ENCODE peak calls at places on chromosomes 7 and 10, in nine cellular contexts. One of them, this sample, is unnamed.

GRCh38 chr7:133253522-133253882 is 624 bp downstream of the EXOC4 start:
- DNase-seq in osteoblast: no peak
- DNase-seq in HCT116: no peak
- DNase-seq in neural progenitor cell: peak; percentile 13
- DNase-seq in astrocyte: no peak
- DNase-seq in PC-9: no peak
- DNase-seq in PC-3: no peak
- DNase-seq in GM23338: no peak
- DNase-seq in K562: peak; percentile 28
- DNase-seq in this sample: peak; percentile 51

GRCh38 chr10:103238506-103239252 is 7.0 kb upstream of the RPEL1 start:
- DNase-seq in osteoblast: peak; percentile 88
- DNase-seq in HCT116: peak; percentile 84
- DNase-seq in neural progenitor cell: peak; percentile 58
- DNase-seq in astrocyte: peak; percentile 34
- DNase-seq in PC-9: peak; percentile 96
- DNase-seq in PC-3: peak; percentile 94
- DNase-seq in GM23338: peak; percentile 88
- DNase-seq in K562: no peak
- DNase-seq in this sample: peak; percentile 65

GRCh38 chr10:28012990-28013389 is 14.1 kb upstream of the ODAD2 start:
- DNase-seq in osteoblast: no peak
- DNase-seq in HCT116: no peak
- DNase-seq in neural progenitor cell: no peak
- DNase-seq in astrocyte: no peak
- DNase-seq in PC-9: no peak
- DNase-seq in PC-3: no peak
- DNase-seq in GM23338: no peak
- DNase-seq in K562: no peak
- DNase-seq in this sample: no peak

GRCh38 chr7:68411742-68412141 is 1186.5 kb upstream of the AUTS2 start:
- DNase-seq in osteoblast: no peak
- DNase-seq in HCT116: no peak
- DNase-seq in neural progenitor cell: no peak
- DNase-seq in astrocyte: no peak
- DNase-seq in PC-9: no peak
- DNase-seq in PC-3: no peak
- DNase-seq in GM23338: no peak
- DNase-seq in K562: no peak
- DNase-seq in this sample: no peak

GRCh38 chr10:28411648-28412047 is 108.8 kb upstream of the MPP7 start:
- DNase-seq in osteoblast: no peak
- DNase-seq in HCT116: no peak
- DNase-seq in neural progenitor cell: no peak
- DNase-seq in astrocyte: no peak
- DNase-seq in PC-9: no peak
- DNase-seq in PC-3: peak; percentile 38
- DNase-seq in GM23338: no peak
- DNase-seq in K562: no peak
- DNase-seq in this sample: peak; percentile 37

GRCh38 chr7:98137134-98137825 is 30.6 kb downstream of the LMTK2 start:
- DNase-seq in osteoblast: no peak
- DNase-seq in HCT116: no peak
- DNase-seq in neural progenitor cell: no peak
- DNase-seq in astrocyte: no peak
- DNase-seq in PC-9: no peak
- DNase-seq in PC-3: no peak
- DNase-seq in GM23338: no peak
- DNase-seq in K562: no peak
- DNase-seq in this sample: no peak

GRCh38 chr10:119398996-119399395 is 143.5 kb downstream of the RGS10 start:
- DNase-seq in osteoblast: peak; percentile 54
- DNase-seq in HCT116: no peak
- DNase-seq in neural progenitor cell: no peak
- DNase-seq in astrocyte: no peak
- DNase-seq in PC-9: no peak
- DNase-seq in PC-3: no peak
- DNase-seq in GM23338: no peak
- DNase-seq in K562: no peak
- DNase-seq in this sample: no peak

GRCh38 chr10:86756511-86757109 is at the start of gene BMPR1A:
- DNase-seq in osteoblast: peak; percentile 67
- DNase-seq in HCT116: no peak
- DNase-seq in neural progenitor cell: peak; percentile 85
- DNase-seq in astrocyte: no peak
- DNase-seq in PC-9: no peak
- DNase-seq in PC-3: peak; percentile 86
- DNase-seq in GM23338: peak; percentile 63
- DNase-seq in K562: peak; percentile 21
- DNase-seq in this sample: no peak

GRCh38 chr7:158924956-158925355 is 68.6 kb downstream of the DYNC2I1 start:
- DNase-seq in osteoblast: peak; percentile 96
- DNase-seq in HCT116: no peak
- DNase-seq in neural progenitor cell: no peak
- DNase-seq in astrocyte: peak; percentile 48
- DNase-seq in PC-9: no peak
- DNase-seq in PC-3: peak; percentile 58
- DNase-seq in GM23338: no peak
- DNase-seq in K562: no peak
- DNase-seq in this sample: peak; percentile 73

GRCh38 chr7:23373151-23374004 is 74.2 kb downstream of the MALSU1 start:
- DNase-seq in osteoblast: no peak
- DNase-seq in HCT116: no peak
- DNase-seq in neural progenitor cell: no peak
- DNase-seq in astrocyte: peak; percentile 69
- DNase-seq in PC-9: no peak
- DNase-seq in PC-3: peak; percentile 17
- DNase-seq in GM23338: no peak
- DNase-seq in K562: no peak
- DNase-seq in this sample: no peak

GRCh38 chr7:30986738-30987137 is 23.0 kb downstream of the GHRHR start:
- DNase-seq in osteoblast: no peak
- DNase-seq in HCT116: no peak
- DNase-seq in neural progenitor cell: peak; percentile 88
- DNase-seq in astrocyte: no peak
- DNase-seq in PC-9: no peak
- DNase-seq in PC-3: no peak
- DNase-seq in GM23338: peak; percentile 65
- DNase-seq in K562: no peak
- DNase-seq in this sample: no peak

GRCh38 chr10:46291817-46292572 is 5.2 kb downstream of the ANTXRL start:
- DNase-seq in osteoblast: no peak
- DNase-seq in HCT116: no peak
- DNase-seq in neural progenitor cell: peak; percentile 24
- DNase-seq in astrocyte: no peak
- DNase-seq in PC-9: no peak
- DNase-seq in PC-3: no peak
- DNase-seq in GM23338: no peak
- DNase-seq in K562: no peak
- DNase-seq in this sample: peak; percentile 23

GRCh38 chr10:3931224-3931623 is 146.2 kb upstream of the KLF6 start:
- DNase-seq in osteoblast: no peak
- DNase-seq in HCT116: no peak
- DNase-seq in neural progenitor cell: no peak
- DNase-seq in astrocyte: no peak
- DNase-seq in PC-9: no peak
- DNase-seq in PC-3: no peak
- DNase-seq in GM23338: no peak
- DNase-seq in K562: no peak
- DNase-seq in this sample: no peak

GRCh38 chr10:625751-626711 is 63.4 kb downstream of the DIP2C start:
- DNase-seq in osteoblast: no peak
- DNase-seq in HCT116: no peak
- DNase-seq in neural progenitor cell: peak; percentile 56
- DNase-seq in astrocyte: no peak
- DNase-seq in PC-9: no peak
- DNase-seq in PC-3: no peak
- DNase-seq in GM23338: no peak
- DNase-seq in K562: no peak
- DNase-seq in this sample: no peak

GRCh38 chr10:131891929-131892816 is 8.6 kb upstream of the PPP2R2D start:
- DNase-seq in osteoblast: no peak
- DNase-seq in HCT116: no peak
- DNase-seq in neural progenitor cell: no peak
- DNase-seq in astrocyte: no peak
- DNase-seq in PC-9: no peak
- DNase-seq in PC-3: no peak
- DNase-seq in GM23338: no peak
- DNase-seq in K562: no peak
- DNase-seq in this sample: no peak

DNA sequence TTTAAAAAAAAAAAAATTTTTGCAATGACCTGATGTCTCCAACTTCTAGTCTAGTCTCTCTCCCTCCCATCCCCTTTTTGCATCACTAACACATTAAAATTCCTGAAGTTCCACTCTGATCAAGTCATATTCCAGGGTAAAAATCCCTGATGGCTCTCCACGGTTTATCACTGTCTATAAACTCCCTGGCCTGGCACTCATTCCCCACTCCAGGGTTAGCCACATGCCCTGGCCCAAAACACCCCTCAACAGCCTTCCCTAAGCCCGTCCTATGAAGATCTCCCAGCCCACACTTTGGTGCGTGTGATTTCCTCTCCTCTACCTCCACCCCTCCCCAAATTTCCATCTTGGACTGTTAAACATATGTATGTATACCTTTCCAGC is 125.4 kb downstream of the JAZF1 start:
- DNase-seq in osteoblast: peak; percentile 54
- DNase-seq in HCT116: no peak
- DNase-seq in neural progenitor cell: no peak
- DNase-seq in astrocyte: peak; percentile 45
- DNase-seq in PC-9: no peak
- DNase-seq in PC-3: peak; percentile 43
- DNase-seq in GM23338: no peak
- DNase-seq in K562: no peak
- DNase-seq in this sample: peak; percentile 37
- H3K79me2 ChIP-seq in osteoblast: peaks cover 12% of the 10 kb centered on the region
- H3K79me2 ChIP-seq in HCT116: no peaks in the 10 kb centered on the region
- H3K79me2 ChIP-seq in neural progenitor cell: no peaks in the 10 kb centered on the region
- H3K79me2 ChIP-seq in astrocyte: no peaks in the 10 kb centered on the region
- H3K79me2 ChIP-seq in PC-9: no peaks in the 10 kb centered on the region
- H3K79me2 ChIP-seq in PC-3: no peaks in the 10 kb centered on the region
- H3K79me2 ChIP-seq in GM23338: peaks cover 20% of the 10 kb centered on the region
- H3K79me2 ChIP-seq in K562: no peaks in the 10 kb centered on the region
- H3K79me2 ChIP-seq in this sample: peaks cover 33% of the 10 kb centered on the region

DNA sequence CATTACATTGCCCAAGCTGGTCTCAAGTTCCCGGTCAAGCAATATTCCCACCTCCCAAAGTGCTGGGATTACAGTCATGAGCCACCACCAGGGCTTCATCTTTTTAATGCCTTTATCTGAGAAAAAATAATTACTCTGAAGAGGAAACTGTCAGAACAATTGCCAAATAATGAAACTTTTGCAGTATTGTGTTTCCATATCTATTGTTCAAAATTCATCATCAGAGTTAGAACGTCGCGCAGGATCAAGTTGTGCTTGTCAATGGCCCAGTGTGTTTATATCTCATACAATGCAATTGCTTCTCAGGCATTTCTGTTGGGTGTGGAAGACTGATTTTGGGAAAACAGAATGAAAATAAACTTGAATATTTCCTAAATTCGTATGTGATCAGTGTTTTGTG is 143.1 kb downstream of the ARID5B start:
- DNase-seq in osteoblast: no peak
- DNase-seq in HCT116: no peak
- DNase-seq in neural progenitor cell: no peak
- DNase-seq in astrocyte: no peak
- DNase-seq in PC-9: no peak
- DNase-seq in PC-3: no peak
- DNase-seq in GM23338: no peak
- DNase-seq in K562: no peak
- DNase-seq in this sample: no peak
- H3K4me3 ChIP-seq in osteoblast: no peak overlapping the region
- H3K4me3 ChIP-seq in HCT116: no peak overlapping the region
- H3K4me3 ChIP-seq in neural progenitor cell: no peak overlapping the region
- H3K4me3 ChIP-seq in astrocyte: no peak overlapping the region
- H3K4me3 ChIP-seq in PC-9: no peak overlapping the region
- H3K4me3 ChIP-seq in PC-3: no peak overlapping the region
- H3K4me3 ChIP-seq in GM23338: no peak overlapping the region
- H3K4me3 ChIP-seq in K562: no peak overlapping the region
- H3K4me3 ChIP-seq in this sample: no peak overlapping the region

DNA sequence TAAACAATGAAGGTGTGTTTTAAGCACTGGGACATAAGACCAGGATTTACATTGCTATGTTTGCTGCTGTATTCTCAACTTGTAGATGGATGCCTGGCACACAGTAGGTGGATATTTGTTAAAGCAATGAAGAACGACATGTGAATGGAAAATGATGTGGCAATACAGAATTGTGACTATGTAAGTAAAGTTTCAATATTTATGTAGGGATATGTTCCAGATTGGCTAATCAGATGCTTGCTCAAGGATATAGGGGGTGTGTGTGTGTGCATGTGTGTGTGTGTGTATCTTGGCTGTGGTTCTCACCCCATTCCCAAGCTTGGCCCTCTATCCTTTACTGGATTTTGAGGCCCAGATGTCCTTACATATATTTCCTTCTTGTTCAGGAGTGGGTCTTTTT is 42.7 kb upstream of the LAMB1 start:
- DNase-seq in osteoblast: no peak
- DNase-seq in HCT116: no peak
- DNase-seq in neural progenitor cell: no peak
- DNase-seq in astrocyte: peak; percentile 56
- DNase-seq in PC-9: no peak
- DNase-seq in PC-3: no peak
- DNase-seq in GM23338: no peak
- DNase-seq in K562: no peak
- DNase-seq in this sample: no peak
- H3K79me2 ChIP-seq in osteoblast: no peaks in the 10 kb centered on the region
- H3K79me2 ChIP-seq in HCT116: no peaks in the 10 kb centered on the region
- H3K79me2 ChIP-seq in neural progenitor cell: no peaks in the 10 kb centered on the region
- H3K79me2 ChIP-seq in astrocyte: no peaks in the 10 kb centered on the region
- H3K79me2 ChIP-seq in PC-9: no peaks in the 10 kb centered on the region
- H3K79me2 ChIP-seq in PC-3: no peaks in the 10 kb centered on the region
- H3K79me2 ChIP-seq in GM23338: no peaks in the 10 kb centered on the region
- H3K79me2 ChIP-seq in K562: no peaks in the 10 kb centered on the region
- H3K79me2 ChIP-seq in this sample: no peaks in the 10 kb centered on the region

DNA sequence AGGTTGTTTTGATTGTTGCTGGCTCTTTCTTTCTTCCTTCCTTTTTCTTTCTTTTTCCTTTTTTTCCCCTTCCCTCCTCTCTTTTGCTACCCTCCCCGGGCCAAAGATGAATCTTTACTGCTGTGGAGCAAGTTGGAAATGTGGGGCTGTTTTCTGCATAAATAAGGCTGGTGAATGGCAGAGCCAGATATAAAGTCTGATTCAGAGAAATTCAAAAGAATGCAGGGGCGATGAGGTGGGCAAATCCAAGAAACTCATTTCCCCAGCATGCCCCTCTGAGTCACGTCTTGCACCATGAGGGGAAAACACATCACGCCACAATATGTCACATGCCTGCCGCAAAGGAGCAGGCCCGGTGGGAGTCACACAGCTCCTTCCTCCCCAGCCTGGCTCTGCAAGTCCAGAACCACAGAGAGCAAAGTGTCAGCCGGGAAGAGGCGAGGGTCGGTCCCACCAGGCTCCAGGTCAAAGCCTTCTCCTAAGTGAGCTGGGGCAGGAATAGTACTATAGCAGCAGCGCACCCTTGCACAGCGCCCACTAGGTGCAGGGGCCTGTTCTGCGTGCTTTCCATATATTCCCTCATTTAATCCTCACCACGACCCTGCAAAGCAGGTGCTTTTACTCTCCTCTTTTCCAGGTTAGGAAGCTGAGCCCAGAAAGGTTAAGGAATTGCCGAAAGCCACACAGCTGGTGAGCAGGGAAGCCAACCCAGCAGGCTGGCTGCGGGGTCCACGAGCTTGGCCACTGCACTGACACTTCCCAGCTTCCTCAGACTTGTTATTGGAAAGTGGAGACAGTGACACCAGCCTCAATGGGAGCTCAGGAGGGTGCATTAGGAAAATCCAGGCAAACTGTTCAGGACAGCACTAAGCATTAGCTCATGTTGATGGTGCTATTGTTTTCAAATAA is 94.1 kb upstream of the ZMIZ1 start:
- DNase-seq in osteoblast: peak; percentile 98
- DNase-seq in HCT116: peak; percentile 47
- DNase-seq in neural progenitor cell: peak; percentile 62
- DNase-seq in astrocyte: peak; percentile 91
- DNase-seq in PC-9: peak; percentile 85
- DNase-seq in PC-3: peak; percentile 95
- DNase-seq in GM23338: peak; percentile 78
- DNase-seq in K562: peak; percentile 81
- DNase-seq in this sample: peak; percentile 97
- H3K4me3 ChIP-seq in osteoblast: peak overlapping the region; percentile 63
- H3K4me3 ChIP-seq in HCT116: peak overlapping the region; percentile 54
- H3K4me3 ChIP-seq in neural progenitor cell: peak overlapping the region; percentile 43
- H3K4me3 ChIP-seq in astrocyte: peak overlapping the region; percentile 41
- H3K4me3 ChIP-seq in PC-9: peak overlapping the region; percentile 56
- H3K4me3 ChIP-seq in PC-3: peak overlapping the region; percentile 53
- H3K4me3 ChIP-seq in GM23338: peak overlapping the region; percentile 66
- H3K4me3 ChIP-seq in K562: peak overlapping the region; percentile 44
- H3K4me3 ChIP-seq in this sample: peak overlapping the region; percentile 72